ENCODE peak calls at places on chromosomes 11 and 22, in nine cellular contexts. One of them, this sample, is unnamed.
A peak's percentile ranks its signal among the peaks of the same experiment; 100 is the strongest.

GRCh38 chr22:36323182-36323854 is 64.4 kb downstream of the MYH9 start:
- DNase-seq in neural progenitor cell: no peak
- DNase-seq in A549: no peak
- DNase-seq in fibroblast of mammary gland: peak; percentile 74
- DNase-seq in HCT116: no peak
- DNase-seq in thoracic aorta: peak; percentile 79
- DNase-seq in cardiac muscle cell: peak; percentile 92
- DNase-seq in HFF-Myc: no peak
- DNase-seq in dorsolateral prefrontal cortex: peak; percentile 68
- DNase-seq in this sample: no peak

GRCh38 chr22:46508391-46508999 is 28.9 kb downstream of the CELSR1 start:
- DNase-seq in fibroblast of mammary gland: no peak
- DNase-seq in thoracic aorta: no peak
- DNase-seq in neural progenitor cell: peak; percentile 54
- DNase-seq in HCT116: no peak
- DNase-seq in A549: no peak
- DNase-seq in HFF-Myc: no peak
- DNase-seq in cardiac muscle cell: no peak
- DNase-seq in dorsolateral prefrontal cortex: no peak
- DNase-seq in this sample: no peak

GRCh38 chr11:121714356-121714755 is 261.6 kb upstream of the SORL1-AS1 start:
- DNase-seq in A549: no peak
- DNase-seq in neural progenitor cell: no peak
- DNase-seq in fibroblast of mammary gland: peak; percentile 67
- DNase-seq in HFF-Myc: no peak
- DNase-seq in dorsolateral prefrontal cortex: no peak
- DNase-seq in thoracic aorta: no peak
- DNase-seq in HCT116: no peak
- DNase-seq in cardiac muscle cell: no peak
- DNase-seq in this sample: no peak

GRCh38 chr11:43508511-43508918 is 149.8 kb downstream of the TTC17 start:
- DNase-seq in fibroblast of mammary gland: peak; percentile 76
- DNase-seq in HFF-Myc: no peak
- DNase-seq in thoracic aorta: no peak
- DNase-seq in dorsolateral prefrontal cortex: no peak
- DNase-seq in neural progenitor cell: no peak
- DNase-seq in A549: no peak
- DNase-seq in HCT116: no peak
- DNase-seq in cardiac muscle cell: peak; percentile 52
- DNase-seq in this sample: no peak

GRCh38 chr11:129270471-129270870 is 78.3 kb upstream of the ARHGAP32 start:
- DNase-seq in dorsolateral prefrontal cortex: no peak
- DNase-seq in cardiac muscle cell: no peak
- DNase-seq in A549: no peak
- DNase-seq in neural progenitor cell: no peak
- DNase-seq in thoracic aorta: no peak
- DNase-seq in HFF-Myc: no peak
- DNase-seq in HCT116: no peak
- DNase-seq in fibroblast of mammary gland: no peak
- DNase-seq in this sample: no peak

GRCh38 chr11:101759771-101760450 is 154.9 kb upstream of the CEP126 start:
- DNase-seq in HFF-Myc: no peak
- DNase-seq in HCT116: peak; percentile 40
- DNase-seq in dorsolateral prefrontal cortex: no peak
- DNase-seq in fibroblast of mammary gland: peak; percentile 9
- DNase-seq in cardiac muscle cell: no peak
- DNase-seq in A549: peak; percentile 7
- DNase-seq in thoracic aorta: no peak
- DNase-seq in neural progenitor cell: no peak
- DNase-seq in this sample: no peak

GRCh38 chr11:111944139-111944538 is 7.0 kb downstream of the DIXDC1 start:
- DNase-seq in dorsolateral prefrontal cortex: no peak
- DNase-seq in neural progenitor cell: no peak
- DNase-seq in HFF-Myc: no peak
- DNase-seq in A549: no peak
- DNase-seq in HCT116: no peak
- DNase-seq in cardiac muscle cell: peak; percentile 88
- DNase-seq in thoracic aorta: no peak
- DNase-seq in fibroblast of mammary gland: peak; percentile 85
- DNase-seq in this sample: peak; percentile 23

GRCh38 chr11:4211991-4212390 is 117.4 kb downstream of the RRM1 start:
- DNase-seq in neural progenitor cell: peak; percentile 58
- DNase-seq in HFF-Myc: no peak
- DNase-seq in cardiac muscle cell: no peak
- DNase-seq in A549: no peak
- DNase-seq in HCT116: no peak
- DNase-seq in dorsolateral prefrontal cortex: no peak
- DNase-seq in fibroblast of mammary gland: no peak
- DNase-seq in thoracic aorta: no peak
- DNase-seq in this sample: peak; percentile 33

GRCh38 chr11:2932850-2933251 is 3.6 kb upstream of the PHLDA2 start:
- DNase-seq in fibroblast of mammary gland: peak; percentile 60
- DNase-seq in dorsolateral prefrontal cortex: no peak
- DNase-seq in neural progenitor cell: no peak
- DNase-seq in cardiac muscle cell: no peak
- DNase-seq in HCT116: no peak
- DNase-seq in thoracic aorta: no peak
- DNase-seq in A549: no peak
- DNase-seq in HFF-Myc: no peak
- DNase-seq in this sample: no peak

GRCh38 chr11:120339394-120339890 is 3.2 kb downstream of the ARHGEF12 start:
- DNase-seq in neural progenitor cell: peak; percentile 19
- DNase-seq in dorsolateral prefrontal cortex: peak; percentile 60
- DNase-seq in HFF-Myc: no peak
- DNase-seq in A549: no peak
- DNase-seq in HCT116: no peak
- DNase-seq in fibroblast of mammary gland: peak; percentile 35
- DNase-seq in cardiac muscle cell: no peak
- DNase-seq in thoracic aorta: no peak
- DNase-seq in this sample: peak; percentile 41

GRCh38 chr11:18100926-18101656 is 4.8 kb downstream of the SAAL1 start:
- DNase-seq in dorsolateral prefrontal cortex: no peak
- DNase-seq in A549: no peak
- DNase-seq in fibroblast of mammary gland: no peak
- DNase-seq in HFF-Myc: no peak
- DNase-seq in thoracic aorta: no peak
- DNase-seq in cardiac muscle cell: no peak
- DNase-seq in neural progenitor cell: no peak
- DNase-seq in HCT116: no peak
- DNase-seq in this sample: no peak

GRCh38 chr11:72598901-72599300 is 75.3 kb downstream of the PDE2A start:
- DNase-seq in cardiac muscle cell: peak; percentile 63
- DNase-seq in thoracic aorta: no peak
- DNase-seq in A549: peak; percentile 59
- DNase-seq in fibroblast of mammary gland: peak; percentile 41
- DNase-seq in HCT116: no peak
- DNase-seq in dorsolateral prefrontal cortex: peak; percentile 63
- DNase-seq in HFF-Myc: no peak
- DNase-seq in neural progenitor cell: peak; percentile 85
- DNase-seq in this sample: peak; percentile 73

GRCh38 chr11:79940165-79940564 is 499.3 kb upstream of the TENM4 start:
- DNase-seq in neural progenitor cell: no peak
- DNase-seq in HFF-Myc: no peak
- DNase-seq in cardiac muscle cell: no peak
- DNase-seq in HCT116: no peak
- DNase-seq in fibroblast of mammary gland: peak; percentile 13
- DNase-seq in A549: no peak
- DNase-seq in thoracic aorta: no peak
- DNase-seq in dorsolateral prefrontal cortex: no peak
- DNase-seq in this sample: no peak

DNA sequence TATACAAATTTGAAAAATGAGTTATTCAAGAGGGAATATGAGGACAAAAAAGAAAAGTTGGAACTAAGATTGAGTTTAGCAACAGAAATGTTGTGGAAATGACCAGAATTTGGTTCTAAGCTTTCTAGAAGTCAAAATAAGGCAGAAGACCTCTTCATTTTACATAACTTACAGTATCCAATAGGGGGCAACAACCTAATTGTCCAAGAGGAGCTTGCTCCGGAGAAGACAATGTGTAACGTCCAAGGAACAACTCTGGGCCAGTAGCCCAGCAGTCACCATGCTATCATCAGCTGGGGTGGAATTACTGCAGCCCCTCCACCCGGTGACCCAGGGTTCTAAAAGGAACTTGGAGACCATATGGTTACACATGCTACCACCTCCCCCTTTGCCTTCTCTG is 14.1 kb downstream of the CNTF start:
- DNase-seq in A549: no peak
- DNase-seq in fibroblast of mammary gland: no peak
- DNase-seq in dorsolateral prefrontal cortex: no peak
- DNase-seq in cardiac muscle cell: no peak
- DNase-seq in neural progenitor cell: no peak
- DNase-seq in thoracic aorta: no peak
- DNase-seq in HCT116: no peak
- DNase-seq in HFF-Myc: no peak
- DNase-seq in this sample: no peak
- TF ChIP-seq CTCF in A549: no peak
- TF ChIP-seq CTCF in fibroblast of mammary gland: no peak
- TF ChIP-seq CTCF in dorsolateral prefrontal cortex: no peak
- TF ChIP-seq CTCF in cardiac muscle cell: no peak
- TF ChIP-seq CTCF in neural progenitor cell: no peak
- TF ChIP-seq CTCF in thoracic aorta: no peak
- TF ChIP-seq CTCF in HCT116: no peak
- TF ChIP-seq CTCF in HFF-Myc: no peak
- TF ChIP-seq CTCF in this sample: no peak

GRCh38 chr11:103662880-103663279 is 373.6 kb upstream of the DDI1 start:
- DNase-seq in thoracic aorta: no peak
- DNase-seq in cardiac muscle cell: no peak
- DNase-seq in HCT116: no peak
- DNase-seq in fibroblast of mammary gland: no peak
- DNase-seq in dorsolateral prefrontal cortex: no peak
- DNase-seq in neural progenitor cell: no peak
- DNase-seq in HFF-Myc: no peak
- DNase-seq in A549: no peak
- DNase-seq in this sample: no peak
- TF ChIP-seq CTCF in thoracic aorta: no peak
- TF ChIP-seq CTCF in cardiac muscle cell: no peak
- TF ChIP-seq CTCF in HCT116: no peak
- TF ChIP-seq CTCF in fibroblast of mammary gland: no peak
- TF ChIP-seq CTCF in dorsolateral prefrontal cortex: no peak
- TF ChIP-seq CTCF in neural progenitor cell: no peak
- TF ChIP-seq CTCF in HFF-Myc: no peak
- TF ChIP-seq CTCF in A549: no peak
- TF ChIP-seq CTCF in this sample: no peak

GRCh38 chr22:38230916-38231315 is 29.1 kb downstream of the MAFF start:
- DNase-seq in A549: no peak
- DNase-seq in dorsolateral prefrontal cortex: no peak
- DNase-seq in HCT116: no peak
- DNase-seq in cardiac muscle cell: no peak
- DNase-seq in HFF-Myc: no peak
- DNase-seq in fibroblast of mammary gland: no peak
- DNase-seq in thoracic aorta: no peak
- DNase-seq in neural progenitor cell: no peak
- DNase-seq in this sample: no peak

GRCh38 chr22:38232196-38232595 is 30.4 kb downstream of the MAFF start:
- DNase-seq in fibroblast of mammary gland: no peak
- DNase-seq in dorsolateral prefrontal cortex: no peak
- DNase-seq in HCT116: no peak
- DNase-seq in thoracic aorta: no peak
- DNase-seq in HFF-Myc: no peak
- DNase-seq in cardiac muscle cell: no peak
- DNase-seq in A549: no peak
- DNase-seq in neural progenitor cell: no peak
- DNase-seq in this sample: no peak

GRCh38 chr22:38228873-38229740 is 27.3 kb downstream of the MAFF start:
- DNase-seq in thoracic aorta: peak; percentile 55
- DNase-seq in cardiac muscle cell: peak; percentile 60
- DNase-seq in HCT116: peak; percentile 51
- DNase-seq in A549: peak; percentile 42
- DNase-seq in fibroblast of mammary gland: peak; percentile 74
- DNase-seq in HFF-Myc: no peak
- DNase-seq in dorsolateral prefrontal cortex: no peak
- DNase-seq in neural progenitor cell: no peak
- DNase-seq in this sample: no peak

GRCh38 chr22:38228326-38228872 is 26.6 kb downstream of the MAFF start:
- DNase-seq in thoracic aorta: no peak
- DNase-seq in HFF-Myc: no peak
- DNase-seq in dorsolateral prefrontal cortex: no peak
- DNase-seq in HCT116: no peak
- DNase-seq in fibroblast of mammary gland: no peak
- DNase-seq in cardiac muscle cell: peak; percentile 32
- DNase-seq in A549: no peak
- DNase-seq in neural progenitor cell: no peak
- DNase-seq in this sample: no peak

GRCh38 chr22:38230108-38230825 is 28.5 kb downstream of the MAFF start:
- DNase-seq in A549: no peak
- DNase-seq in neural progenitor cell: peak; percentile 47
- DNase-seq in HFF-Myc: peak; percentile 44
- DNase-seq in thoracic aorta: no peak
- DNase-seq in HCT116: no peak
- DNase-seq in cardiac muscle cell: peak; percentile 70
- DNase-seq in fibroblast of mammary gland: peak; percentile 47
- DNase-seq in dorsolateral prefrontal cortex: peak; percentile 57
- DNase-seq in this sample: peak; percentile 63
- TF ChIP-seq CTCF in A549: no peak
- TF ChIP-seq CTCF in neural progenitor cell: peak; percentile 52
- TF ChIP-seq CTCF in HFF-Myc: peak; percentile 52
- TF ChIP-seq CTCF in thoracic aorta: peak; percentile 14
- TF ChIP-seq CTCF in HCT116: peak; percentile 52
- TF ChIP-seq CTCF in cardiac muscle cell: peak; percentile 23
- TF ChIP-seq CTCF in fibroblast of mammary gland: peak; percentile 10
- TF ChIP-seq CTCF in dorsolateral prefrontal cortex: peak; percentile 54
- TF ChIP-seq CTCF in this sample: peak; percentile 43

GRCh38 chr11:74037309-74037708 is 28.4 kb upstream of the UCP3 start:
- DNase-seq in A549: no peak
- DNase-seq in HFF-Myc: no peak
- DNase-seq in HCT116: peak; percentile 36
- DNase-seq in neural progenitor cell: no peak
- DNase-seq in dorsolateral prefrontal cortex: no peak
- DNase-seq in thoracic aorta: no peak
- DNase-seq in cardiac muscle cell: no peak
- DNase-seq in fibroblast of mammary gland: peak; percentile 68
- DNase-seq in this sample: no peak

GRCh38 chr11:74030668-74031309 is 21.9 kb upstream of the UCP3 start:
- DNase-seq in thoracic aorta: no peak
- DNase-seq in fibroblast of mammary gland: no peak
- DNase-seq in cardiac muscle cell: no peak
- DNase-seq in dorsolateral prefrontal cortex: no peak
- DNase-seq in A549: no peak
- DNase-seq in HCT116: no peak
- DNase-seq in HFF-Myc: no peak
- DNase-seq in neural progenitor cell: no peak
- DNase-seq in this sample: no peak

GRCh38 chr11:74031310-74031676 is 22.4 kb upstream of the UCP3 start:
- DNase-seq in HFF-Myc: no peak
- DNase-seq in fibroblast of mammary gland: peak; percentile 23
- DNase-seq in A549: no peak
- DNase-seq in HCT116: no peak
- DNase-seq in thoracic aorta: no peak
- DNase-seq in dorsolateral prefrontal cortex: no peak
- DNase-seq in cardiac muscle cell: no peak
- DNase-seq in neural progenitor cell: no peak
- DNase-seq in this sample: no peak

GRCh38 chr11:74035264-74035663 is 26.4 kb upstream of the UCP3 start:
- DNase-seq in fibroblast of mammary gland: no peak
- DNase-seq in dorsolateral prefrontal cortex: no peak
- DNase-seq in neural progenitor cell: no peak
- DNase-seq in thoracic aorta: no peak
- DNase-seq in A549: no peak
- DNase-seq in HFF-Myc: no peak
- DNase-seq in cardiac muscle cell: no peak
- DNase-seq in HCT116: no peak
- DNase-seq in this sample: no peak

GRCh38 chr11:74033046-74033445 is 24.2 kb upstream of the UCP3 start:
- DNase-seq in thoracic aorta: no peak
- DNase-seq in neural progenitor cell: no peak
- DNase-seq in HCT116: no peak
- DNase-seq in dorsolateral prefrontal cortex: no peak
- DNase-seq in HFF-Myc: no peak
- DNase-seq in A549: no peak
- DNase-seq in cardiac muscle cell: no peak
- DNase-seq in fibroblast of mammary gland: no peak
- DNase-seq in this sample: no peak
- TF ChIP-seq CTCF in thoracic aorta: no peak
- TF ChIP-seq CTCF in neural progenitor cell: no peak
- TF ChIP-seq CTCF in HCT116: no peak
- TF ChIP-seq CTCF in dorsolateral prefrontal cortex: no peak
- TF ChIP-seq CTCF in HFF-Myc: no peak
- TF ChIP-seq CTCF in A549: no peak
- TF ChIP-seq CTCF in cardiac muscle cell: no peak
- TF ChIP-seq CTCF in fibroblast of mammary gland: no peak
- TF ChIP-seq CTCF in this sample: no peak